ENCODE peak calls at places on chromosomes 6 and 20, in nine cellular contexts. P is NCI-H69; R is HEK293T; S is kidney tubule cell; Q is epithelial cell of proximal tubule; I is T-helper 9 cell; W is AML-193; H is CD8-positive, alpha-beta memory T cell; U is GM13976. Z is an unnamed sample.

GRCh38 chr20:45946149-45946970 is 11.9 kb downstream of the PCIF1 start:
- DNase-seq in P (no peak), R (no peak), S (peak), Q (no peak), I (no peak), W (peak), H (no peak), U (no peak), Z (peak)

GRCh38 chr6:111441678-111442243 is 41.3 kb downstream of the REV3L start:
- DNase-seq in P (no peak), R (no peak), S (no peak), Q (no peak), I (no peak), W (peak), H (no peak), U (peak), Z (no peak)

GRCh38 chr20:14526891-14527290 is 189.5 kb upstream of the FLRT3 start:
- DNase-seq in P (no peak), R (no peak), S (no peak), Q (no peak), I (no peak), W (no peak), H (no peak), U (no peak), Z (no peak)

GRCh38 chr6:132749111-132749510 is 8.6 kb downstream of the VNN2 start:
- DNase-seq in P (no peak), R (no peak), S (no peak), Q (no peak), I (no peak), W (peak), H (no peak), U (no peak), Z (no peak)

GRCh38 chr6:140779341-140779740 is 1353.4 kb upstream of the GJE1 start:
- DNase-seq in P (no peak), R (no peak), S (no peak), Q (no peak), I (no peak), W (no peak), H (no peak), U (no peak), Z (no peak)

GRCh38 chr6:1178590-1178989 is 133.3 kb upstream of the FOXQ1 start:
- DNase-seq in P (no peak), R (no peak), S (no peak), Q (no peak), I (no peak), W (no peak), H (no peak), U (no peak), Z (no peak)

GRCh38 chr6:55825402-55826051 is 49.9 kb downstream of the BMP5 start:
- DNase-seq in P (no peak), R (no peak), S (peak), Q (peak), I (no peak), W (no peak), H (no peak), U (no peak), Z (no peak)

GRCh38 chr6:79413562-79414002 is 123.6 kb downstream of the LCA5 start:
- DNase-seq in P (no peak), R (no peak), S (no peak), Q (no peak), I (no peak), W (no peak), H (no peak), U (no peak), Z (no peak)

GRCh38 chr6:143536461-143536865 is 24.9 kb upstream of the FUCA2 start:
- DNase-seq in P (peak), R (no peak), S (peak), Q (no peak), I (peak), W (peak), H (peak), U (peak), Z (peak)

GRCh38 chr6:49849121-49849907 is 17.0 kb downstream of the CRISP1 start:
- DNase-seq in P (peak), R (peak), S (peak), Q (peak), I (no peak), W (peak), H (no peak), U (peak), Z (no peak)

GRCh38 chr6:135233676-135234491 is 52.8 kb downstream of the MYB start:
- DNase-seq in P (peak), R (no peak), S (no peak), Q (no peak), I (no peak), W (no peak), H (no peak), U (no peak), Z (no peak)

GRCh38 chr6:132666118-132666517 is 7.1 kb upstream of the TAAR1 start:
- DNase-seq in P (no peak), R (no peak), S (no peak), Q (no peak), I (no peak), W (no peak), H (no peak), U (no peak), Z (no peak)

GRCh38 chr6:37171970-37172812 is 2.2 kb downstream of the PIM1 start:
- DNase-seq in P (peak), R (peak), S (peak), Q (peak), I (peak), W (peak), H (peak), U (peak), Z (peak)

GRCh38 chr6:34795836-34796425 is 4.0 kb downstream of the BLTP3A start:
- DNase-seq in P (peak), R (no peak), S (peak), Q (no peak), I (no peak), W (no peak), H (no peak), U (no peak), Z (no peak)

GRCh38 chr6:14665827-14666724 is 548.5 kb downstream of the CD83 start:
- DNase-seq in P (no peak), R (no peak), S (peak), Q (no peak), I (no peak), W (peak), H (no peak), U (peak), Z (peak)

GRCh38 chr6:157790548-157791160 is 32.4 kb upstream of the SNX9 start:
- DNase-seq in P (peak), R (no peak), S (no peak), Q (no peak), I (no peak), W (no peak), H (no peak), U (no peak), Z (no peak)

GRCh38 chr6:29926081-29926794 is 16.1 kb upstream of the HLA-A start:
- DNase-seq in P (no peak), R (no peak), S (no peak), Q (no peak), I (no peak), W (peak), H (peak), U (peak), Z (no peak)

GRCh38 chr6:49490633-49491032 is 9.1 kb upstream of the GLYATL3 start:
- DNase-seq in P (no peak), R (no peak), S (no peak), Q (no peak), I (no peak), W (no peak), H (no peak), U (no peak), Z (no peak)

GRCh38 chr6:41976794-41977484 is 35.3 kb upstream of the CCND3 start:
- DNase-seq in P (no peak), R (no peak), S (peak), Q (no peak), I (no peak), W (no peak), H (no peak), U (peak), Z (peak)

GRCh38 chr20:59340186-59340885 is 39.9 kb downstream of the EDN3 start:
- DNase-seq in P (peak), R (no peak), S (no peak), Q (no peak), I (no peak), W (no peak), H (no peak), U (no peak), Z (no peak)

GRCh38 chr20:64106981-64107735 is at the start of gene NPBWR2:
- DNase-seq in P (no peak), R (no peak), S (no peak), Q (no peak), I (no peak), W (no peak), H (no peak), U (peak), Z (no peak)

GRCh38 chr6:157269261-157269794 is 54.0 kb downstream of the TMEM242 start:
- DNase-seq in P (no peak), R (no peak), S (peak), Q (peak), I (no peak), W (no peak), H (no peak), U (no peak), Z (no peak)

GRCh38 chr20:52748235-52748950 is 223.8 kb upstream of the TSHZ2 start:
- DNase-seq in P (no peak), R (no peak), S (no peak), Q (no peak), I (no peak), W (no peak), H (no peak), U (no peak), Z (no peak)

GRCh38 chr6:99603421-99604160 is 3.0 kb upstream of the PRDM13 start:
- DNase-seq in P (peak), R (no peak), S (peak), Q (no peak), I (no peak), W (no peak), H (no peak), U (peak), Z (no peak)